ENCODE peak calls at places on chromosomes 5 and 9, in seven cellular contexts. One of them, this sample, is unnamed.

GRCh38 chr9:28866951-28867350 is 1293.7 kb upstream of the C9orf72 start:
- DNase-seq in epithelial cell of esophagus: no peak
- DNase-seq in A673: peak
- DNase-seq in pancreas: no peak
- DNase-seq in HFF-Myc: no peak
- DNase-seq in right atrium auricular region: no peak
- DNase-seq in cardiac muscle cell: no peak
- DNase-seq in this sample: no peak

GRCh38 chr9:134103391-134103998 is 32.4 kb upstream of the WDR5 start:
- DNase-seq in pancreas: no peak
- DNase-seq in HFF-Myc: no peak
- DNase-seq in A673: no peak
- DNase-seq in right atrium auricular region: no peak
- DNase-seq in cardiac muscle cell: no peak
- DNase-seq in epithelial cell of esophagus: no peak
- DNase-seq in this sample: no peak

GRCh38 chr9:28203036-28203435 is 629.8 kb upstream of the C9orf72 start:
- DNase-seq in pancreas: no peak
- DNase-seq in epithelial cell of esophagus: no peak
- DNase-seq in HFF-Myc: no peak
- DNase-seq in right atrium auricular region: no peak
- DNase-seq in cardiac muscle cell: no peak
- DNase-seq in A673: no peak
- DNase-seq in this sample: no peak

GRCh38 chr9:74322661-74323314 is 174.3 kb upstream of the RORB start:
- DNase-seq in HFF-Myc: no peak
- DNase-seq in A673: no peak
- DNase-seq in cardiac muscle cell: no peak
- DNase-seq in pancreas: no peak
- DNase-seq in right atrium auricular region: no peak
- DNase-seq in epithelial cell of esophagus: no peak
- DNase-seq in this sample: no peak

GRCh38 chr5:145830594-145830993 is 4.5 kb downstream of the PRELID2 start:
- DNase-seq in pancreas: no peak
- DNase-seq in A673: no peak
- DNase-seq in right atrium auricular region: no peak
- DNase-seq in epithelial cell of esophagus: no peak
- DNase-seq in cardiac muscle cell: no peak
- DNase-seq in HFF-Myc: no peak
- DNase-seq in this sample: no peak

GRCh38 chr9:126407125-126407870 is 80.7 kb downstream of the MVB12B start:
- DNase-seq in right atrium auricular region: no peak
- DNase-seq in HFF-Myc: no peak
- DNase-seq in A673: no peak
- DNase-seq in epithelial cell of esophagus: no peak
- DNase-seq in pancreas: no peak
- DNase-seq in cardiac muscle cell: no peak
- DNase-seq in this sample: no peak

GRCh38 chr9:92607773-92608172 is 62.2 kb downstream of the IPPK start:
- DNase-seq in right atrium auricular region: no peak
- DNase-seq in HFF-Myc: peak
- DNase-seq in A673: no peak
- DNase-seq in cardiac muscle cell: peak
- DNase-seq in pancreas: peak
- DNase-seq in epithelial cell of esophagus: peak
- DNase-seq in this sample: no peak

GRCh38 chr9:91056917-91057316 is 255.3 kb downstream of the SYK start:
- DNase-seq in epithelial cell of esophagus: peak
- DNase-seq in A673: no peak
- DNase-seq in right atrium auricular region: no peak
- DNase-seq in HFF-Myc: no peak
- DNase-seq in pancreas: no peak
- DNase-seq in cardiac muscle cell: no peak
- DNase-seq in this sample: no peak

GRCh38 chr5:143140492-143141231 is 262.8 kb downstream of the NR3C1 start:
- DNase-seq in A673: no peak
- DNase-seq in epithelial cell of esophagus: peak
- DNase-seq in right atrium auricular region: no peak
- DNase-seq in cardiac muscle cell: no peak
- DNase-seq in pancreas: peak
- DNase-seq in HFF-Myc: no peak
- DNase-seq in this sample: no peak

GRCh38 chr5:115355095-115355494 is 58.6 kb upstream of the CCDC112 start:
- DNase-seq in A673: no peak
- DNase-seq in HFF-Myc: no peak
- DNase-seq in epithelial cell of esophagus: no peak
- DNase-seq in right atrium auricular region: no peak
- DNase-seq in pancreas: no peak
- DNase-seq in cardiac muscle cell: no peak
- DNase-seq in this sample: no peak

GRCh38 chr5:165881259-165881658 is 2375.8 kb downstream of the MAT2B start:
- DNase-seq in pancreas: no peak
- DNase-seq in cardiac muscle cell: peak
- DNase-seq in HFF-Myc: no peak
- DNase-seq in A673: peak
- DNase-seq in right atrium auricular region: no peak
- DNase-seq in epithelial cell of esophagus: no peak
- DNase-seq in this sample: no peak

GRCh38 chr5:176553260-176554085 is 4.3 kb downstream of the CDHR2 start:
- DNase-seq in HFF-Myc: no peak
- DNase-seq in cardiac muscle cell: no peak
- DNase-seq in epithelial cell of esophagus: peak
- DNase-seq in right atrium auricular region: no peak
- DNase-seq in A673: no peak
- DNase-seq in pancreas: no peak
- DNase-seq in this sample: no peak

GRCh38 chr5:128470663-128471062 is 67.4 kb downstream of the FBN2 start:
- DNase-seq in HFF-Myc: no peak
- DNase-seq in cardiac muscle cell: no peak
- DNase-seq in pancreas: no peak
- DNase-seq in right atrium auricular region: no peak
- DNase-seq in A673: no peak
- DNase-seq in epithelial cell of esophagus: peak
- DNase-seq in this sample: no peak

GRCh38 chr5:6820851-6821479 is 107.7 kb downstream of the TENT4A start:
- DNase-seq in HFF-Myc: peak
- DNase-seq in cardiac muscle cell: peak
- DNase-seq in pancreas: peak
- DNase-seq in A673: peak
- DNase-seq in epithelial cell of esophagus: peak
- DNase-seq in right atrium auricular region: no peak
- DNase-seq in this sample: no peak

GRCh38 chr5:125607018-125607417 is 816.2 kb upstream of the GRAMD2B start:
- DNase-seq in HFF-Myc: no peak
- DNase-seq in right atrium auricular region: no peak
- DNase-seq in pancreas: no peak
- DNase-seq in epithelial cell of esophagus: no peak
- DNase-seq in A673: no peak
- DNase-seq in cardiac muscle cell: no peak
- DNase-seq in this sample: no peak

GRCh38 chr5:154159343-154159742 is 31.2 kb upstream of the GALNT10 start:
- DNase-seq in A673: no peak
- DNase-seq in cardiac muscle cell: no peak
- DNase-seq in right atrium auricular region: no peak
- DNase-seq in pancreas: no peak
- DNase-seq in HFF-Myc: no peak
- DNase-seq in epithelial cell of esophagus: peak
- DNase-seq in this sample: no peak

GRCh38 chr5:177116631-177117373 is 16.8 kb upstream of the NSD1 start:
- DNase-seq in epithelial cell of esophagus: peak
- DNase-seq in cardiac muscle cell: no peak
- DNase-seq in right atrium auricular region: peak
- DNase-seq in HFF-Myc: no peak
- DNase-seq in pancreas: peak
- DNase-seq in A673: peak
- DNase-seq in this sample: peak

GRCh38 chr5:59042201-59042600 is 459.3 kb downstream of the RAB3C start:
- DNase-seq in A673: no peak
- DNase-seq in right atrium auricular region: no peak
- DNase-seq in cardiac muscle cell: no peak
- DNase-seq in epithelial cell of esophagus: peak
- DNase-seq in HFF-Myc: peak
- DNase-seq in pancreas: no peak
- DNase-seq in this sample: no peak

GRCh38 chr5:133220851-133221674 is 169.2 kb downstream of the HSPA4 start:
- DNase-seq in pancreas: no peak
- DNase-seq in cardiac muscle cell: no peak
- DNase-seq in epithelial cell of esophagus: no peak
- DNase-seq in HFF-Myc: no peak
- DNase-seq in A673: no peak
- DNase-seq in right atrium auricular region: no peak
- DNase-seq in this sample: peak

GRCh38 chr9:138077126-138077525 is 199.5 kb downstream of the CACNA1B start:
- DNase-seq in A673: no peak
- DNase-seq in epithelial cell of esophagus: no peak
- DNase-seq in pancreas: no peak
- DNase-seq in cardiac muscle cell: no peak
- DNase-seq in right atrium auricular region: peak
- DNase-seq in HFF-Myc: no peak
- DNase-seq in this sample: peak

GRCh38 chr9:124880501-124880900 is 18.6 kb downstream of the ARPC5L start:
- DNase-seq in HFF-Myc: no peak
- DNase-seq in epithelial cell of esophagus: no peak
- DNase-seq in A673: no peak
- DNase-seq in right atrium auricular region: no peak
- DNase-seq in pancreas: no peak
- DNase-seq in cardiac muscle cell: no peak
- DNase-seq in this sample: no peak

GRCh38 chr9:111949919-111950318 is 53.3 kb downstream of the UGCG start:
- DNase-seq in pancreas: no peak
- DNase-seq in A673: no peak
- DNase-seq in cardiac muscle cell: no peak
- DNase-seq in epithelial cell of esophagus: peak
- DNase-seq in HFF-Myc: no peak
- DNase-seq in right atrium auricular region: no peak
- DNase-seq in this sample: no peak

GRCh38 chr9:99632349-99633038 is 189.2 kb upstream of the NR4A3 start:
- DNase-seq in right atrium auricular region: no peak
- DNase-seq in A673: no peak
- DNase-seq in HFF-Myc: no peak
- DNase-seq in cardiac muscle cell: no peak
- DNase-seq in epithelial cell of esophagus: no peak
- DNase-seq in pancreas: no peak
- DNase-seq in this sample: no peak

GRCh38 chr5:17426104-17426739 is 71.8 kb upstream of the TAF11L2 start:
- DNase-seq in epithelial cell of esophagus: no peak
- DNase-seq in cardiac muscle cell: no peak
- DNase-seq in right atrium auricular region: no peak
- DNase-seq in HFF-Myc: no peak
- DNase-seq in pancreas: no peak
- DNase-seq in A673: no peak
- DNase-seq in this sample: no peak

GRCh38 chr5:168766038-168766700 is 187.0 kb upstream of the PANK3 start:
- DNase-seq in right atrium auricular region: no peak
- DNase-seq in HFF-Myc: no peak
- DNase-seq in cardiac muscle cell: no peak
- DNase-seq in epithelial cell of esophagus: no peak
- DNase-seq in pancreas: no peak
- DNase-seq in A673: no peak
- DNase-seq in this sample: no peak

GRCh38 chr9:23537192-23538059 is 288.6 kb downstream of the ELAVL2 start:
- DNase-seq in cardiac muscle cell: no peak
- DNase-seq in pancreas: no peak
- DNase-seq in A673: no peak
- DNase-seq in right atrium auricular region: no peak
- DNase-seq in epithelial cell of esophagus: no peak
- DNase-seq in HFF-Myc: no peak
- DNase-seq in this sample: no peak

GRCh38 chr5:179368806-179369529 is 23.7 kb upstream of the ADAMTS2 start:
- DNase-seq in A673: no peak
- DNase-seq in cardiac muscle cell: no peak
- DNase-seq in HFF-Myc: no peak
- DNase-seq in pancreas: no peak
- DNase-seq in epithelial cell of esophagus: no peak
- DNase-seq in right atrium auricular region: no peak
- DNase-seq in this sample: no peak

GRCh38 chr5:35195472-35195852 is 34.8 kb downstream of the PRLR start:
- DNase-seq in right atrium auricular region: no peak
- DNase-seq in cardiac muscle cell: no peak
- DNase-seq in pancreas: no peak
- DNase-seq in epithelial cell of esophagus: no peak
- DNase-seq in HFF-Myc: no peak
- DNase-seq in A673: no peak
- DNase-seq in this sample: no peak
- H3K4me3 ChIP-seq in right atrium auricular region: no peak
- H3K4me3 ChIP-seq in cardiac muscle cell: no peak
- H3K4me3 ChIP-seq in pancreas: no peak
- H3K4me3 ChIP-seq in epithelial cell of esophagus: no peak
- H3K4me3 ChIP-seq in HFF-Myc: no peak
- H3K4me3 ChIP-seq in A673: no peak
- H3K4me3 ChIP-seq in this sample: no peak

GRCh38 chr5:10538103-10538788 is 25.6 kb upstream of the ANKRD33B start:
- DNase-seq in epithelial cell of esophagus: no peak
- DNase-seq in right atrium auricular region: no peak
- DNase-seq in A673: no peak
- DNase-seq in cardiac muscle cell: no peak
- DNase-seq in pancreas: no peak
- DNase-seq in HFF-Myc: no peak
- DNase-seq in this sample: no peak
- TF ChIP-seq CTCF in epithelial cell of esophagus: no peak
- TF ChIP-seq CTCF in right atrium auricular region: no peak
- TF ChIP-seq CTCF in A673: no peak
- TF ChIP-seq CTCF in cardiac muscle cell: no peak
- TF ChIP-seq CTCF in pancreas: no peak
- TF ChIP-seq CTCF in HFF-Myc: no peak
- TF ChIP-seq CTCF in this sample: no peak

DNA sequence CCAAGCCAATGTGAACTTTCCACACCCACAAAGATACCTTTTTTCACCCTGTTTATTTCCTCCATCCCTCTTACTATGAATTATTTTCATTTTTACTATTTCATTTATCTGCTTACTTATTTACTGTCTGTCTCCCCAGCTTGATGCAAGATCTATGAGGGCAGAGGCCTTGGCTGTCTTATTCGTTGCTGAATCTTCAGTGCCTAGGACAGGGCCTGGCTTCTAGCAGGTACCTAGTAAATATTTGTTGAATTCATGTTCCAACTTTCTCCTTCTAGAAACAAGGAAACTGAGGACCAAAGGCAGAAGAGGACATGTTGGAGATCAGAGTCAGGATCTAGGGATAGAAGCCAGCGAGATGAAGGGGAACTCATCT is 543 bp upstream of the DNM1 start:
- DNase-seq in pancreas: no peak
- DNase-seq in cardiac muscle cell: no peak
- DNase-seq in A673: no peak
- DNase-seq in epithelial cell of esophagus: no peak
- DNase-seq in HFF-Myc: no peak
- DNase-seq in right atrium auricular region: no peak
- DNase-seq in this sample: no peak
- H3K4me3 ChIP-seq in pancreas: no peak
- H3K4me3 ChIP-seq in cardiac muscle cell: no peak
- H3K4me3 ChIP-seq in A673: no peak
- H3K4me3 ChIP-seq in epithelial cell of esophagus: no peak
- H3K4me3 ChIP-seq in HFF-Myc: peak
- H3K4me3 ChIP-seq in right atrium auricular region: peak
- H3K4me3 ChIP-seq in this sample: peak

DNA sequence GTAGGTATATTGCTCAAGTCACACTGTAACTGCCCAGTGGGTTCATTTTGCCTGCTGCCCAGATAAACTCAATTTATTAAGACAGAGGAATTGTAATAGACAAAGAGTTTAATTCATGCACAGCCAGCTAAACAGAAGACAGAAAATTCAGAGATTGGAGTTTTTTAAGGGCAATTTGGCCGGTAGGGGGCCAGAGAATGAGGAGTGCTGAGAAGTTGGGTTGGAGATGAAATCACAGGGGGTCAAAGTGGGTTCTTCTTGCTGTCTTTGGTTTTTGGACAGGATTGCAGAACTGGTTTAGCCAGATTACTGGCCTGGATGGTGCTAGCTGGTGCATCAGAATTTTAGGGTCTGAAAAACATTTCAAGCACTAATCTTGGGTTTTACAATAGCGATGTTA is 20.7 kb upstream of the IL33 start:
- DNase-seq in pancreas: no peak
- DNase-seq in epithelial cell of esophagus: peak
- DNase-seq in cardiac muscle cell: no peak
- DNase-seq in HFF-Myc: no peak
- DNase-seq in right atrium auricular region: no peak
- DNase-seq in A673: no peak
- DNase-seq in this sample: no peak
- TF ChIP-seq CTCF in pancreas: no peak
- TF ChIP-seq CTCF in epithelial cell of esophagus: peak
- TF ChIP-seq CTCF in cardiac muscle cell: peak
- TF ChIP-seq CTCF in HFF-Myc: peak
- TF ChIP-seq CTCF in right atrium auricular region: no peak
- TF ChIP-seq CTCF in A673: no peak
- TF ChIP-seq CTCF in this sample: no peak